ENCODE peak calls at places on chromosomes 1 and 21, in four cellular contexts. X is K562, B is HepG2, Y is GM12878. M is an unnamed sample.

GRCh38 chr21:45253180-45253579 is 34.5 kb downstream of the POFUT2 start:
- DNase-seq in X (no peak), B (no peak), Y (no peak), M (no peak)

GRCh38 chr1:26781206-26781825 is 6.4 kb upstream of the PIGV start:
- DNase-seq in X (no peak), B (no peak), Y (no peak), M (no peak)

GRCh38 chr21:35046880-35047229 is 2.2 kb downstream of the RUNX1 start:
- DNase-seq in X (no peak), B (peak; percentile 5), Y (no peak), M (no peak)

GRCh38 chr1:99456536-99456935 is 189.4 kb upstream of the PALMD start:
- DNase-seq in X (no peak), B (no peak), Y (no peak), M (no peak)

GRCh38 chr1:179550753-179551682 is 24.7 kb downstream of the NPHS2 start:
- DNase-seq in X (no peak), B (peak; percentile 23), Y (peak; percentile 26), M (no peak)

GRCh38 chr21:45262616-45263015 is 25.1 kb downstream of the POFUT2 start:
- DNase-seq in X (no peak), B (no peak), Y (no peak), M (no peak)

GRCh38 chr1:227449727-227450420 is 113.5 kb upstream of the ZNF678 start:
- DNase-seq in X (no peak), B (no peak), Y (no peak), M (no peak)

GRCh38 chr1:185017338-185017737 is 28.0 kb upstream of the RNF2 start:
- DNase-seq in X (no peak), B (no peak), Y (no peak), M (peak; percentile 64)

GRCh38 chr1:33097137-33097611 is 16.2 kb downstream of the AZIN2 start:
- DNase-seq in X (peak; percentile 53), B (no peak), Y (no peak), M (no peak)

GRCh38 chr1:4787551-4787950 is 133.1 kb downstream of the AJAP1 start:
- DNase-seq in X (no peak), B (no peak), Y (no peak), M (no peak)

GRCh38 chr1:8031176-8031785 is 5.2 kb upstream of the ERRFI1 start:
- DNase-seq in X (no peak), B (no peak), Y (no peak), M (no peak)

GRCh38 chr1:42133809-42134526 is 19.2 kb upstream of the GUCA2B start:
- DNase-seq in X (no peak), B (no peak), Y (no peak), M (no peak)

GRCh38 chr1:109926662-109927300 is 16.1 kb downstream of the CSF1 start:
- DNase-seq in X (no peak), B (no peak), Y (no peak), M (no peak)

GRCh38 chr1:17531682-17532487 is 7.6 kb upstream of the ARHGEF10L start:
- DNase-seq in X (no peak), B (no peak), Y (no peak), M (peak; percentile 69)

GRCh38 chr1:24074817-24075725 is 36.9 kb downstream of the MYOM3 start:
- DNase-seq in X (no peak), B (no peak), Y (no peak), M (no peak)

GRCh38 chr1:24074196-24074595 is 37.7 kb downstream of the MYOM3 start:
- DNase-seq in X (no peak), B (no peak), Y (no peak), M (no peak)

GRCh38 chr1:24080131-24080530 is 31.8 kb downstream of the MYOM3 start:
- DNase-seq in X (no peak), B (no peak), Y (no peak), M (no peak)

GRCh38 chr1:24075946-24076345 is 36.0 kb downstream of the MYOM3 start:
- DNase-seq in X (no peak), B (no peak), Y (no peak), M (no peak)

GRCh38 chr1:24077278-24077978 is 34.5 kb downstream of the MYOM3 start:
- DNase-seq in X (no peak), B (no peak), Y (no peak), M (no peak)
- TF ChIP-seq SP1 in X (no peak), B (no peak), Y (no peak), M (no peak)

DNA sequence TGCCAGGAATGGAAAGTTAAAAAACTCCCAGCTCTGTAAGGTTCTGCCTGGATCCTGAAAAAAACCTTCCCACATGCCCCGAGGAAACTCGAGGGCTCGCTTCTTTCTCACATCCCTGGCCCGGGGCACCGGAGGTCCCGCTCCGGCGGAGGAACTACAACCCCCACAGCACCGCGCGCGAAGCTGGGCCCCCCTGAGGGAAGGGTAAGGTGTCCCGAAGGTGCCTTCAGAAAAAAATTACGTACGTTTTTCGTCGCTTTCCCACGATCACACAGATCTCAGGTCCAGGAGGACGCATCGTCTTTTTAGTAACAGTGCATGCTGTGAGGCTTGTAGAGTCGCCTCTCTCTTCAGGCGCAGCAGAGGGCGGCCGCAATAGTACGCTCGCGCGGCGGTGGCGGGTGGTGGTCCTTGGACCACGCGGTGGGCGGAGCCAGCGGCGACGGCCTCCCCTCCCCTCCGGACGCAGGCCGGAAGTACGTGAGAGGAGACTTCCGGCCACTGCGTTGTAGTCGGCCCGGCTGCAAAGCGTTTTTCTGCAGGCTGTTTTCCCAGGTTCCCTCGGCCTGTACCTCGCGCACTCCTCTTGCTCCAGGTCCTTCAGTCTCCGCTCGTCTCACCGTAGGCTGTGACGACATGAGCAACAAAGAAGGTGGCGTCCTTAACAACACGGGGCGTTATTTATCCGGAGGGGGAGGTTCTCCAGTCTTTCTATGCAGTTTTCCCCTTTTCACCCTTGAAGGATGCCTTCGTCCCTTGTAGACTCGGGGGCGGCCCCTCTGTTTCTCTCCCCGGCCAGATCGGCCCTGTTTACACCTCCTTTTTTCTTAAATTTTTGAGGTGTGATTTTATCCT is at the start of gene TSNAX:
- DNase-seq in X (peak; percentile 98), B (peak; percentile 88), Y (peak; percentile 84), M (peak; percentile 88)
- TF ChIP-seq REST in X (peak; percentile 49), B (no peak), Y (no peak), M (no peak)

DNA sequence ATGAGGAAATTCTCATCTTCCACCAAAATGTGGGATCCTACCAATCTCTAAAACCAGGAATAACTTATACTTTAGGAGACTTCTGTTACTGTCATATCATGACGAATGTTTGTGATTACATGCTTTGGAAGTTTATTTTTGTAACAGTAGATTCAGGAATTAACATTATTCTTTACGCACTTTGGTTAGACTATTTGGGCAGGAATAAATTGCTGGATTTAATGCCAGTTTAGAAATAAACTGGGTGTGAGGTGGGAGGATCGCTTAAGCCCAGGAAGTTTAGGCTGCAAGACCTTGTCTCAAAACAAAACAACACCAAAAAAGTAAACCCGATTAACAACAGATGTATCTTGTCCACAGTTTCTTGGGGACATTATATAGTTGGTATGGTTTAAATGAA is 52.1 kb downstream of the MIGA1 start:
- DNase-seq in X (no peak), B (no peak), Y (no peak), M (no peak)
- TF ChIP-seq CTCF in X (no peak), B (no peak), Y (no peak), M (no peak)

GRCh38 chr1:174161813-174162212 is 2.5 kb downstream of the RABGAP1L start:
- DNase-seq in X (no peak), B (no peak), Y (no peak), M (no peak)

GRCh38 chr1:174158767-174159252 is 510 bp upstream of the RABGAP1L start:
- DNase-seq in X (no peak), B (no peak), Y (no peak), M (no peak)

GRCh38 chr1:174159253-174160108 is at the start of gene RABGAP1L:
- DNase-seq in X (peak; percentile 97), B (peak; percentile 84), Y (peak; percentile 55), M (peak; percentile 82)

GRCh38 chr1:174160603-174161002 is 1.3 kb downstream of the RABGAP1L start:
- DNase-seq in X (no peak), B (no peak), Y (no peak), M (no peak)

GRCh38 chr1:174160109-174160473 is 771 bp downstream of the RABGAP1L start:
- DNase-seq in X (peak; percentile 58), B (peak; percentile 55), Y (no peak), M (no peak)
- TF ChIP-seq SP1 in X (no peak), B (no peak), Y (no peak), M (no peak)

M was measured in HCT116.